ENCODE peak calls at places on chromosomes 1 and 21, in nine cellular contexts. One of them, this sample, is unnamed.

GRCh38 chr1:224594360-224594759 is 21.8 kb upstream of the CNIH3 start:
- DNase-seq in PC-3: no peak
- DNase-seq in prostate gland: no peak
- DNase-seq in Karpas-422: no peak
- DNase-seq in fibroblast of lung: no peak
- DNase-seq in right lobe of liver: no peak
- DNase-seq in iPS DF 6.9: no peak
- DNase-seq in uterus: no peak
- DNase-seq in pancreas: no peak
- DNase-seq in this sample: no peak

GRCh38 chr1:73947009-73947408 is 251.0 kb downstream of the LRRIQ3 start:
- DNase-seq in fibroblast of lung: no peak
- DNase-seq in uterus: no peak
- DNase-seq in PC-3: no peak
- DNase-seq in iPS DF 6.9: no peak
- DNase-seq in right lobe of liver: no peak
- DNase-seq in pancreas: no peak
- DNase-seq in Karpas-422: no peak
- DNase-seq in prostate gland: no peak
- DNase-seq in this sample: no peak

GRCh38 chr21:39676054-39676771 is 63.5 kb downstream of the B3GALT5 start:
- DNase-seq in iPS DF 6.9: no peak
- DNase-seq in prostate gland: peak; percentile 50
- DNase-seq in pancreas: no peak
- DNase-seq in uterus: peak; percentile 34
- DNase-seq in fibroblast of lung: peak; percentile 78
- DNase-seq in Karpas-422: no peak
- DNase-seq in right lobe of liver: no peak
- DNase-seq in PC-3: peak; percentile 34
- DNase-seq in this sample: peak; percentile 5

GRCh38 chr1:3332662-3333061 is 121.8 kb upstream of the ARHGEF16 start:
- DNase-seq in Karpas-422: no peak
- DNase-seq in PC-3: no peak
- DNase-seq in prostate gland: no peak
- DNase-seq in uterus: no peak
- DNase-seq in right lobe of liver: no peak
- DNase-seq in pancreas: no peak
- DNase-seq in fibroblast of lung: no peak
- DNase-seq in iPS DF 6.9: no peak
- DNase-seq in this sample: no peak

GRCh38 chr1:228211091-228211870 is 3.4 kb downstream of the OBSCN start:
- DNase-seq in pancreas: no peak
- DNase-seq in iPS DF 6.9: no peak
- DNase-seq in PC-3: no peak
- DNase-seq in prostate gland: no peak
- DNase-seq in fibroblast of lung: no peak
- DNase-seq in right lobe of liver: no peak
- DNase-seq in uterus: no peak
- DNase-seq in Karpas-422: no peak
- DNase-seq in this sample: peak; percentile 13

GRCh38 chr21:36861595-36861883 is 104.9 kb downstream of the HLCS start:
- DNase-seq in right lobe of liver: no peak
- DNase-seq in prostate gland: no peak
- DNase-seq in iPS DF 6.9: no peak
- DNase-seq in PC-3: no peak
- DNase-seq in uterus: no peak
- DNase-seq in pancreas: no peak
- DNase-seq in Karpas-422: no peak
- DNase-seq in fibroblast of lung: no peak
- DNase-seq in this sample: no peak

GRCh38 chr1:166079276-166079675 is 87.5 kb downstream of the FAM78B start:
- DNase-seq in uterus: no peak
- DNase-seq in fibroblast of lung: no peak
- DNase-seq in prostate gland: no peak
- DNase-seq in pancreas: no peak
- DNase-seq in PC-3: no peak
- DNase-seq in right lobe of liver: no peak
- DNase-seq in iPS DF 6.9: no peak
- DNase-seq in Karpas-422: no peak
- DNase-seq in this sample: no peak

GRCh38 chr1:115233598-115233997 is 104.5 kb downstream of the NGF start:
- DNase-seq in prostate gland: no peak
- DNase-seq in Karpas-422: no peak
- DNase-seq in iPS DF 6.9: no peak
- DNase-seq in uterus: no peak
- DNase-seq in right lobe of liver: no peak
- DNase-seq in pancreas: no peak
- DNase-seq in fibroblast of lung: no peak
- DNase-seq in PC-3: no peak
- DNase-seq in this sample: no peak

GRCh38 chr21:35303085-35303484 is 254.0 kb upstream of the RUNX1 start:
- DNase-seq in iPS DF 6.9: no peak
- DNase-seq in uterus: no peak
- DNase-seq in prostate gland: no peak
- DNase-seq in pancreas: no peak
- DNase-seq in fibroblast of lung: peak; percentile 95
- DNase-seq in Karpas-422: no peak
- DNase-seq in PC-3: peak; percentile 98
- DNase-seq in right lobe of liver: no peak
- DNase-seq in this sample: no peak

GRCh38 chr21:41647806-41648561 is 118.9 kb downstream of the RIPK4 start:
- DNase-seq in pancreas: no peak
- DNase-seq in PC-3: no peak
- DNase-seq in Karpas-422: no peak
- DNase-seq in right lobe of liver: no peak
- DNase-seq in iPS DF 6.9: no peak
- DNase-seq in uterus: no peak
- DNase-seq in prostate gland: no peak
- DNase-seq in fibroblast of lung: peak; percentile 43
- DNase-seq in this sample: no peak

GRCh38 chr1:183676515-183677189 is 23.5 kb upstream of the APOBEC4 start:
- DNase-seq in uterus: no peak
- DNase-seq in Karpas-422: no peak
- DNase-seq in pancreas: no peak
- DNase-seq in fibroblast of lung: peak; percentile 37
- DNase-seq in prostate gland: no peak
- DNase-seq in iPS DF 6.9: no peak
- DNase-seq in PC-3: peak; percentile 33
- DNase-seq in right lobe of liver: no peak
- DNase-seq in this sample: no peak

GRCh38 chr1:39955547-39956539 is 898 bp downstream of the MFSD2A start:
- DNase-seq in PC-3: peak; percentile 63
- DNase-seq in right lobe of liver: no peak
- DNase-seq in iPS DF 6.9: no peak
- DNase-seq in uterus: no peak
- DNase-seq in Karpas-422: peak; percentile 84
- DNase-seq in fibroblast of lung: peak; percentile 57
- DNase-seq in pancreas: peak; percentile 16
- DNase-seq in prostate gland: no peak
- DNase-seq in this sample: peak; percentile 24

GRCh38 chr1:85278853-85279314 is 2.5 kb upstream of the BCL10 start:
- DNase-seq in uterus: peak; percentile 63
- DNase-seq in Karpas-422: no peak
- DNase-seq in right lobe of liver: no peak
- DNase-seq in PC-3: peak; percentile 96
- DNase-seq in iPS DF 6.9: no peak
- DNase-seq in pancreas: no peak
- DNase-seq in prostate gland: peak; percentile 65
- DNase-seq in fibroblast of lung: peak; percentile 96
- DNase-seq in this sample: peak; percentile 49

DNA sequence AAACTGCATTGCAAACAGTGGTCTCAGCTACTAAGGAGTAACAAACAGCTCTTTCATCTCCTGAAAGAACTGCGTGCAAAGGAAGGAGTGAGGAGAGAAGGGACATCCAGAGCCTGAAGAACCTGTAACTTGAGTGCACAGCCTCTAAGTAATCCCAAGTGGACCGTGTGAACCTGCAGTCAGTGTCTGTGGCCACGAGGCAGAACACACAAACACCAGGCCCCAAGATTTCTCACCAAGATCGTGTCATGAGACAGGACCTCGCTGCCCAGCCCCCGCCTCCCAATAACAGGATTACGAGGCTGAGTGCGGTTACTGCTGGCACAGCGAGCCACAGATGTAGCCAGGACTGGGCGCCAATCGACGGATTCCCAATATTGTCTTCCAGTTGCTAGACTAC is 101.3 kb upstream of the SLC25A33 start:
- DNase-seq in right lobe of liver: peak; percentile 80
- DNase-seq in Karpas-422: no peak
- DNase-seq in PC-3: peak; percentile 10
- DNase-seq in uterus: peak; percentile 50
- DNase-seq in pancreas: peak; percentile 74
- DNase-seq in iPS DF 6.9: no peak
- DNase-seq in fibroblast of lung: peak; percentile 67
- DNase-seq in prostate gland: peak; percentile 82
- DNase-seq in this sample: no peak
- H3K4me1 ChIP-seq in right lobe of liver: peaks cover 18% of the 10 kb centered on the region
- H3K4me1 ChIP-seq in Karpas-422: no peaks in the 10 kb centered on the region
- H3K4me1 ChIP-seq in PC-3: peaks cover 18% of the 10 kb centered on the region
- H3K4me1 ChIP-seq in uterus: peaks cover 9% of the 10 kb centered on the region
- H3K4me1 ChIP-seq in pancreas: peaks cover 92% of the 10 kb centered on the region
- H3K4me1 ChIP-seq in iPS DF 6.9: no peaks in the 10 kb centered on the region
- H3K4me1 ChIP-seq in fibroblast of lung: peaks cover 10% of the 10 kb centered on the region
- H3K4me1 ChIP-seq in prostate gland: peaks cover 16% of the 10 kb centered on the region
- H3K4me1 ChIP-seq in this sample: no peaks in the 10 kb centered on the region

GRCh38 chr1:174830019-174830418 is 169.7 kb upstream of the CACYBP start:
- DNase-seq in Karpas-422: no peak
- DNase-seq in pancreas: no peak
- DNase-seq in fibroblast of lung: no peak
- DNase-seq in iPS DF 6.9: no peak
- DNase-seq in PC-3: no peak
- DNase-seq in uterus: no peak
- DNase-seq in right lobe of liver: no peak
- DNase-seq in prostate gland: no peak
- DNase-seq in this sample: no peak

GRCh38 chr1:174828264-174828663 is 171.5 kb upstream of the CACYBP start:
- DNase-seq in prostate gland: no peak
- DNase-seq in fibroblast of lung: no peak
- DNase-seq in Karpas-422: no peak
- DNase-seq in PC-3: no peak
- DNase-seq in iPS DF 6.9: no peak
- DNase-seq in pancreas: no peak
- DNase-seq in uterus: no peak
- DNase-seq in right lobe of liver: no peak
- DNase-seq in this sample: no peak

DNA sequence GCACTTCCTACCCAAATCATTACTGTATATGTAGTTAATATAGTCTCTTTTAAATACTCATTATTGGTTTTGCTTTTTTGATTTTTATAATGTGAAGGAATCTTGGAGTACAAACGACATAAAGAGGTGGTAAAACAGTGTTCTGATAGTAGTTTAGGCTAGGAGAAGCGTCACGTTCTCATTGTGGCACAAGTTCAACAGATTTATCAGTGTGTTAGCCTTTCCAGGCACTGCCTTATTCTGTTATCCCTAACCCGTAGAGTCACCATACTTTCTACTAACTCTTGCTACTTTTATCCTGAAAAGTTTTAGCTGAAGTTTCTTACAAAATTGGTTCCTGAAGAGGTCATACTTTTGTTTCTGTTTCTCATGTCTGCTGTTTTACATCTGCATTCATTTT is 174.6 kb upstream of the CACYBP start:
- DNase-seq in Karpas-422: no peak
- DNase-seq in prostate gland: no peak
- DNase-seq in right lobe of liver: no peak
- DNase-seq in pancreas: no peak
- DNase-seq in iPS DF 6.9: no peak
- DNase-seq in fibroblast of lung: no peak
- DNase-seq in uterus: no peak
- DNase-seq in PC-3: no peak
- DNase-seq in this sample: no peak
- H3K27ac ChIP-seq in Karpas-422: no peak overlapping the region
- H3K27ac ChIP-seq in prostate gland: no peak overlapping the region
- H3K27ac ChIP-seq in right lobe of liver: no peak overlapping the region
- H3K27ac ChIP-seq in pancreas: no peak overlapping the region
- H3K27ac ChIP-seq in iPS DF 6.9: no peak overlapping the region
- H3K27ac ChIP-seq in fibroblast of lung: no peak overlapping the region
- H3K27ac ChIP-seq in uterus: no peak overlapping the region
- H3K27ac ChIP-seq in PC-3: no peak overlapping the region
- H3K27ac ChIP-seq in this sample: no peak overlapping the region

GRCh38 chr1:34164510-34165381 is at the start of gene CSMD2:
- DNase-seq in PC-3: no peak
- DNase-seq in iPS DF 6.9: no peak
- DNase-seq in Karpas-422: no peak
- DNase-seq in right lobe of liver: peak; percentile 56
- DNase-seq in pancreas: peak; percentile 17
- DNase-seq in fibroblast of lung: peak; percentile 79
- DNase-seq in uterus: no peak
- DNase-seq in prostate gland: no peak
- DNase-seq in this sample: no peak
- H3K4me3 ChIP-seq in PC-3: peak within 1 kb of the TSS; percentile 38
- H3K4me3 ChIP-seq in iPS DF 6.9: peak within 1 kb of the TSS; percentile 70
- H3K4me3 ChIP-seq in Karpas-422: no peak within 1 kb of the TSS
- H3K4me3 ChIP-seq in right lobe of liver: peak within 1 kb of the TSS; percentile 29
- H3K4me3 ChIP-seq in pancreas: peak within 1 kb of the TSS; percentile 50
- H3K4me3 ChIP-seq in fibroblast of lung: peak within 1 kb of the TSS; percentile 80
- H3K4me3 ChIP-seq in uterus: no peak within 1 kb of the TSS
- H3K4me3 ChIP-seq in prostate gland: peak within 1 kb of the TSS; percentile 37
- H3K4me3 ChIP-seq in this sample: no peak within 1 kb of the TSS

DNA sequence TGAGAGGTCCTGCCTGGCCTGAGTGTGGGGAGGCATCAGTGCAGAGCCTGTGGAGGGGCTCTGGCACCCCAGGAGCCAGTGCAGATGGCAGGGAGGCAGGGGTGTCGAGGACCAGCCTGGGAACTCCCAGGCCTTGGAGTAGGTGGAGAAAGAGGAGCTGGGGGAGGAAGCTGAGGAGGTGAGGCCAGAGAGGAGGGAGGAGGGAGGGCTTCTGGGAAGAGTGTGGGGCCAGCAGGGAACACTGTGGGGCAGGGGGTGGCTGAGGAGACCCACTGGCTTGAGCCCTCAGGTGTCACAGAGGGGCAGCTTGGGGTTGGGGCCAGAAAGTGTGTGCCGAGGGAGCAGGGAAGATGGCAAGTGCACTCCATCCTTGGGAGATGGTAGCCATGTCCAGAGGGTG is 3.8 kb downstream of the COQ8A start:
- DNase-seq in iPS DF 6.9: no peak
- DNase-seq in fibroblast of lung: no peak
- DNase-seq in pancreas: no peak
- DNase-seq in Karpas-422: no peak
- DNase-seq in uterus: no peak
- DNase-seq in right lobe of liver: no peak
- DNase-seq in prostate gland: no peak
- DNase-seq in PC-3: no peak
- DNase-seq in this sample: no peak
- H3K4me1 ChIP-seq in iPS DF 6.9: peaks cover 10% of the 10 kb centered on the region
- H3K4me1 ChIP-seq in fibroblast of lung: peaks cover 2% of the 10 kb centered on the region
- H3K4me1 ChIP-seq in pancreas: peaks cover 31% of the 10 kb centered on the region
- H3K4me1 ChIP-seq in Karpas-422: peaks cover 25% of the 10 kb centered on the region
- H3K4me1 ChIP-seq in uterus: peaks cover 3% of the 10 kb centered on the region
- H3K4me1 ChIP-seq in right lobe of liver: peaks cover 2% of the 10 kb centered on the region
- H3K4me1 ChIP-seq in prostate gland: peaks cover 5% of the 10 kb centered on the region
- H3K4me1 ChIP-seq in PC-3: peaks cover 18% of the 10 kb centered on the region
- H3K4me1 ChIP-seq in this sample: peaks cover 32% of the 10 kb centered on the region

GRCh38 chr1:226638608-226639007 is 90.0 kb downstream of the STUM start:
- DNase-seq in pancreas: no peak
- DNase-seq in uterus: peak; percentile 50
- DNase-seq in prostate gland: peak; percentile 36
- DNase-seq in fibroblast of lung: no peak
- DNase-seq in right lobe of liver: peak; percentile 42
- DNase-seq in PC-3: no peak
- DNase-seq in Karpas-422: peak; percentile 42
- DNase-seq in iPS DF 6.9: no peak
- DNase-seq in this sample: no peak
- H3K27ac ChIP-seq in pancreas: no peak overlapping the region
- H3K27ac ChIP-seq in uterus: peak overlapping the region; percentile 83
- H3K27ac ChIP-seq in prostate gland: peak overlapping the region; percentile 61
- H3K27ac ChIP-seq in fibroblast of lung: no peak overlapping the region
- H3K27ac ChIP-seq in right lobe of liver: no peak overlapping the region
- H3K27ac ChIP-seq in PC-3: no peak overlapping the region
- H3K27ac ChIP-seq in Karpas-422: no peak overlapping the region
- H3K27ac ChIP-seq in iPS DF 6.9: no peak overlapping the region
- H3K27ac ChIP-seq in this sample: no peak overlapping the region

GRCh38 chr1:27873671-27874384 is 1.5 kb downstream of the THEMIS2 start:
- DNase-seq in right lobe of liver: no peak
- DNase-seq in prostate gland: no peak
- DNase-seq in fibroblast of lung: no peak
- DNase-seq in pancreas: no peak
- DNase-seq in uterus: no peak
- DNase-seq in PC-3: no peak
- DNase-seq in iPS DF 6.9: no peak
- DNase-seq in Karpas-422: no peak
- DNase-seq in this sample: no peak
- H3K4me3 ChIP-seq in right lobe of liver: no peak overlapping the region
- H3K4me3 ChIP-seq in prostate gland: no peak overlapping the region
- H3K4me3 ChIP-seq in fibroblast of lung: no peak overlapping the region
- H3K4me3 ChIP-seq in pancreas: peak overlapping the region; percentile 59
- H3K4me3 ChIP-seq in uterus: no peak overlapping the region
- H3K4me3 ChIP-seq in PC-3: no peak overlapping the region
- H3K4me3 ChIP-seq in iPS DF 6.9: no peak overlapping the region
- H3K4me3 ChIP-seq in Karpas-422: no peak overlapping the region
- H3K4me3 ChIP-seq in this sample: peak overlapping the region; percentile 83

This sample was measured in CD4-positive, alpha-beta memory T cell.